ENCODE peak calls at places on chromosomes 5 and 9, in five cellular contexts. F is right lobe of liver, S is spleen, P is body of pancreas, H is HCT116. K is an unnamed sample.

GRCh38 chr9:93657331-93658111 is 81.1 kb downstream of the PHF2 start:
- DNase-seq in F (peak), S (peak), P (peak), H (no peak), K (no peak)

GRCh38 chr5:127096328-127096993 is 23.2 kb upstream of the C5orf63 start:
- DNase-seq in F (no peak), S (no peak), P (no peak), H (no peak), K (no peak)

GRCh38 chr5:135236951-135237791 is 161.9 kb downstream of the MACROH2A1 start:
- DNase-seq in F (no peak), S (peak), P (peak), H (no peak), K (no peak)

GRCh38 chr9:20446248-20446647 is 176.1 kb downstream of the MLLT3 start:
- DNase-seq in F (no peak), S (no peak), P (no peak), H (no peak), K (peak)

GRCh38 chr9:69260161-69260560 is 64.9 kb upstream of the ENTREP1 start:
- DNase-seq in F (no peak), S (no peak), P (no peak), H (no peak), K (no peak)

GRCh38 chr5:119168401-119168800 is 97.5 kb downstream of the DMXL1 start:
- DNase-seq in F (no peak), S (no peak), P (no peak), H (no peak), K (no peak)

GRCh38 chr5:178206166-178207101 is 2.1 kb downstream of the HNRNPAB start:
- DNase-seq in F (no peak), S (peak), P (no peak), H (no peak), K (peak)

GRCh38 chr5:1746371-1747078 is 53.1 kb downstream of the MRPL36 start:
- DNase-seq in F (peak), S (peak), P (no peak), H (no peak), K (no peak)

GRCh38 chr9:6873862-6874261 is 116.1 kb downstream of the KDM4C start:
- DNase-seq in F (no peak), S (no peak), P (no peak), H (no peak), K (no peak)

GRCh38 chr5:142012186-142012785 is 541 bp downstream of the GNPDA1 start:
- DNase-seq in F (peak), S (peak), P (peak), H (peak), K (peak)

GRCh38 chr5:113574417-113574816 is 60.9 kb downstream of the YTHDC2 start:
- DNase-seq in F (no peak), S (no peak), P (no peak), H (no peak), K (peak)

GRCh38 chr9:89436326-89436725 is 61.6 kb downstream of the SEMA4D start:
- DNase-seq in F (no peak), S (no peak), P (no peak), H (no peak), K (no peak)

GRCh38 chr9:121610638-121610953 is 40.8 kb upstream of the DAB2IP start:
- DNase-seq in F (no peak), S (no peak), P (no peak), H (no peak), K (no peak)

GRCh38 chr9:78786794-78787193 is 489.9 kb downstream of the PSAT1 start:
- DNase-seq in F (no peak), S (no peak), P (no peak), H (no peak), K (no peak)

GRCh38 chr5:96342581-96342980 is 90.5 kb downstream of the PCSK1 start:
- DNase-seq in F (no peak), S (no peak), P (no peak), H (no peak), K (no peak)

GRCh38 chr9:130117816-130118632 is 54.2 kb upstream of the NCS1 start:
- DNase-seq in F (no peak), S (peak), P (no peak), H (peak), K (peak)

GRCh38 chr5:51881901-51882300 is 498.7 kb downstream of the ISL1 start:
- DNase-seq in F (no peak), S (no peak), P (no peak), H (no peak), K (no peak)

GRCh38 chr5:177369050-177369912 is 11.6 kb downstream of the RGS14 start:
- DNase-seq in F (no peak), S (no peak), P (peak), H (no peak), K (peak)

GRCh38 chr9:77935974-77936373 is 95.6 kb downstream of the GNAQ start:
- DNase-seq in F (no peak), S (no peak), P (no peak), H (no peak), K (no peak)

GRCh38 chr9:35604578-35605335 is at the start of gene TESK1:
- DNase-seq in F (peak), S (peak), P (peak), H (peak), K (peak)

GRCh38 chr5:53023969-53024368 is 34.8 kb downstream of the ITGA2 start:
- DNase-seq in F (no peak), S (no peak), P (no peak), H (no peak), K (no peak)

GRCh38 chr5:109329296-109330252 is 80.2 kb downstream of the PJA2 start:
- DNase-seq in F (no peak), S (no peak), P (no peak), H (no peak), K (no peak)

GRCh38 chr5:141908796-141909195 is 14.9 kb upstream of the DELE1 start:
- DNase-seq in F (no peak), S (no peak), P (no peak), H (no peak), K (no peak)

GRCh38 chr5:131684051-131684450 is 49.0 kb upstream of the RAPGEF6 start:
- DNase-seq in F (no peak), S (no peak), P (no peak), H (no peak), K (no peak)

GRCh38 chr5:78726556-78726955 is 78.0 kb upstream of the LHFPL2 start:
- DNase-seq in F (no peak), S (no peak), P (no peak), H (no peak), K (no peak)

GRCh38 chr5:179852993-179853547 is 5.5 kb downstream of the MRNIP start:
- DNase-seq in F (no peak), S (peak), P (no peak), H (no peak), K (no peak)

GRCh38 chr5:141780952-141781730 is 97.1 kb downstream of the PCDH1 start:
- DNase-seq in F (no peak), S (no peak), P (no peak), H (no peak), K (no peak)

GRCh38 chr5:19370655-19371386 is 617.2 kb downstream of the CDH18 start:
- DNase-seq in F (no peak), S (no peak), P (no peak), H (no peak), K (no peak)

GRCh38 chr5:141692533-141692888 is 10.5 kb upstream of the ARAP3 start:
- DNase-seq in F (no peak), S (no peak), P (no peak), H (no peak), K (no peak)

GRCh38 chr9:35904966-35905781 is 828 bp upstream of the HRCT1 start:
- DNase-seq in F (no peak), S (no peak), P (no peak), H (no peak), K (no peak)

GRCh38 chr5:2149196-2149541 is 266.4 kb upstream of the IRX4 start:
- DNase-seq in F (peak), S (peak), P (no peak), H (peak), K (no peak)

GRCh38 chr5:17666726-17667235 is 32.5 kb downstream of the TAF11L14 start:
- DNase-seq in F (no peak), S (no peak), P (no peak), H (no peak), K (no peak)

GRCh38 chr5:138241688-138242547 is 28.8 kb upstream of the CDC23 start:
- DNase-seq in F (peak), S (peak), P (peak), H (no peak), K (peak)

GRCh38 chr9:121619989-121620673 is 31.3 kb upstream of the DAB2IP start:
- DNase-seq in F (no peak), S (no peak), P (no peak), H (no peak), K (no peak)

GRCh38 chr5:139133237-139133636 is 64.9 kb downstream of the SIL1 start:
- DNase-seq in F (no peak), S (no peak), P (no peak), H (no peak), K (no peak)

GRCh38 chr9:70551391-70551790 is 136.9 kb upstream of the KLF9 start:
- DNase-seq in F (no peak), S (no peak), P (no peak), H (no peak), K (no peak)

GRCh38 chr5:94746731-94747124 is 128.3 kb downstream of the SLF1 start:
- DNase-seq in F (no peak), S (no peak), P (no peak), H (no peak), K (no peak)

GRCh38 chr5:112640495-112640894 is 97.2 kb upstream of the APC start:
- DNase-seq in F (no peak), S (no peak), P (no peak), H (no peak), K (no peak)

GRCh38 chr5:150428106-150428876 is 15.6 kb upstream of the CD74 start:
- DNase-seq in F (peak), S (peak), P (peak), H (no peak), K (no peak)
- TF ChIP-seq POLR2A in F (peak), S (no peak), P (no peak), H (no peak), K (no peak)

GRCh38 chr5:153752890-153753289 is 262.4 kb downstream of the GRIA1 start:
- DNase-seq in F (no peak), S (no peak), P (no peak), H (no peak), K (no peak)
- TF ChIP-seq POLR2A in F (no peak), S (no peak), P (no peak), H (no peak), K (no peak)

GRCh38 chr9:1909322-1909721 is 105.8 kb upstream of the SMARCA2 start:
- DNase-seq in F (no peak), S (no peak), P (no peak), H (no peak), K (no peak)
- TF ChIP-seq POLR2A in F (no peak), S (no peak), P (no peak), H (no peak), K (no peak)

GRCh38 chr9:131274674-131275331 is 1.5 kb downstream of the FAM78A start:
- DNase-seq in F (peak), S (peak), P (no peak), H (no peak), K (peak)

GRCh38 chr9:131273146-131273545 is 3.2 kb downstream of the FAM78A start:
- DNase-seq in F (no peak), S (peak), P (no peak), H (no peak), K (peak)

GRCh38 chr9:131275332-131276106 is 791 bp downstream of the FAM78A start:
- DNase-seq in F (no peak), S (peak), P (no peak), H (no peak), K (peak)

GRCh38 chr9:131272212-131272611 is 4.1 kb downstream of the FAM78A start:
- DNase-seq in F (no peak), S (no peak), P (no peak), H (no peak), K (no peak)

GRCh38 chr9:131273791-131274673 is 2.3 kb downstream of the FAM78A start:
- DNase-seq in F (no peak), S (peak), P (no peak), H (no peak), K (peak)
- TF ChIP-seq POLR2A in F (no peak), S (no peak), P (no peak), H (no peak), K (no peak)

GRCh38 chr9:84849049-84849448 is 179.5 kb downstream of the NTRK2 start:
- DNase-seq in F (no peak), S (no peak), P (no peak), H (no peak), K (no peak)

GRCh38 chr9:84856181-84856632 is 186.7 kb downstream of the NTRK2 start:
- DNase-seq in F (no peak), S (no peak), P (no peak), H (no peak), K (no peak)

GRCh38 chr9:84852902-84853301 is 183.4 kb downstream of the NTRK2 start:
- DNase-seq in F (no peak), S (no peak), P (no peak), H (no peak), K (no peak)

GRCh38 chr9:84850830-84851372 is 181.4 kb downstream of the NTRK2 start:
- DNase-seq in F (no peak), S (no peak), P (no peak), H (no peak), K (no peak)

DNA sequence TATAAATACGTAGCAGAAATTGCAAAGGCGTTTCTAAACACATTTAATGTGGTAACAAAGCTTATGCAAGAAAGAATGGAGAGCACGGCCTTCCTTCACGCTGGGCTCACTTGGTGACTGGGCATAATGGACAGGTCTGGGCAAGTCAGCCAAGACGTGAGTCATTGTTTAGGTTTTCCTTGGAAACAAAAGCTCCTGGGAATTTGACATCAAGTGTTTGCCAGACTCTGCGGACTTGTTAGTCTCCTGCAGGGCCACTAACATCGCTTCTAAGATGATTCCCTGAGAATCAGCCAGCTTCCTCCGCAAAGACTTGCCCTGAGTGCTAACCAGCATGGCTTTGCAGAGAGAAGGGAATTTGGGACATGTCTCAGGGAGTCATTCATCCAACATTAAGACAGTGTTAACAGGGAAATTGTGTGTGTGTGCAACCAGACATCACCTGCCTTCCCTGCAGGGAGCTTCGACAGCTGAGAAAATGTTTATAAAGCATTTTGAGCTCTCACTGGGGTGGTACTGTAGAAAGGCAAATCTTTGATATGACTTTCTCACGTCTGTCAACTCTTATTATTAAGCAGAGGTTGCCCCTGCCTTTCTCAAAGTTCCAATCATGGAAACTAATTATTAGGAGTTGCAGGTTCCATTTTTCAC is 182.5 kb downstream of the NTRK2 start:
- DNase-seq in F (no peak), S (no peak), P (peak), H (peak), K (no peak)
- TF ChIP-seq POLR2A in F (no peak), S (no peak), P (no peak), H (no peak), K (no peak)

DNA sequence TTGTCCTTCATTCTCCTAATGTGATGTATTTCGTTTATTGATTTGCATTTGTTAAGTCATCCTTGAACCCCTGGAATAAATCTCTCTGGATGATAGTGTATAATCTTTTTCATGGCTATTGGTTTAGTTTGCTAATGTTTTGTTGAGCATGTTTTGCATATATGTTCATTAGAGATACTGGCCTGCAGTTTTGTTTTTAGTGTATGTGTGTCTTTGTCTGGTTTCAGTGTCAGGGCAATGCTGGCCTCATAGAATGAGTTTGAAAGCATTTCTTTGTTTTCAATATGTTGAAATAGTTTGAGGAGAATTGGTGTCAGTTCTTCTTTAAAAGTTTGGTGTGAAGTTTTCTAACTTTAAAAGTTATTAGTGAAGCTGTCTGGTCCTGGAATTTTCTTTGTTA is 149.6 kb upstream of the ATP10B start:
- DNase-seq in F (no peak), S (no peak), P (no peak), H (no peak), K (no peak)
- TF ChIP-seq POLR2A in F (no peak), S (no peak), P (no peak), H (no peak), K (no peak)

GRCh38 chr9:125180876-125181275 is 8.7 kb downstream of the PPP6C start:
- DNase-seq in F (no peak), S (no peak), P (no peak), H (no peak), K (no peak)
- TF ChIP-seq POLR2A in F (no peak), S (no peak), P (no peak), H (no peak), K (no peak)

GRCh38 chr9:134473353-134474057 is 147.2 kb downstream of the RXRA start:
- DNase-seq in F (no peak), S (no peak), P (no peak), H (no peak), K (no peak)
- TF ChIP-seq POLR2A in F (no peak), S (no peak), P (no peak), H (no peak), K (no peak)

DNA sequence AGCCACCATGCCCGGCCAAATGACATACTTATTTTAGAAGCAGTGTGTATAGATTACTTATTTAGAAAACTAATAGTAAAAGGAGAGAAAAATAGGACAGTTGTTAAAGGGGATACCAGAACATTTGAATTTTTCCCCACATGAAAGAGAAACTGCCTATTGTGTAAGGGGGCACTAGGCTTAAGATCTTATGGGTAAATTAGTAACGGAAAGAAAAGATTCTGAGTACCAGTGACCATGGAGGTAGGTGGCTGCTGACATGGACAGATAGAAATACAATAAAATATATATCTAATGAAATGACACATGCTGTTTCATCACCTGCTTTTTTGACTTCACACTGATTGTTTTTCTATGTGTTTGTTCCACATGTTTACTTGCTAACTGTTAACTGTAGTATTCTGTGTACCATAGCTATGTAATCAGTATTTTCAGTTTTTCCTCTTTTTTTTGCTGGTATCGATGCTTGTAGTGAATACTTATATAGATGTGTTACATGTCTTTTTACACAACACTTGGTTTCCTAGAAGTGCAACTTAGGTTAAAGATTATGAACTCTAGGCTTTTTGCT is 3.0 kb upstream of the DNAJC21 start:
- DNase-seq in F (no peak), S (no peak), P (no peak), H (no peak), K (no peak)
- TF ChIP-seq POLR2A in F (no peak), S (no peak), P (no peak), H (no peak), K (no peak)

GRCh38 chr9:136363606-136364368 is at the start of gene DNLZ:
- DNase-seq in F (peak), S (peak), P (peak), H (peak), K (peak)
- TF ChIP-seq POLR2A in F (peak), S (peak), P (no peak), H (peak), K (peak)